ENCODE peak calls at places on chromosome 6, in nine cellular contexts. N is progenitor cell of endocrine pancreas; S is stimulated activated CD4-positive, alpha-beta T cell treated with anti-CD3 and anti-CD28 coated beads, Interleukin-2, amount 100 ng/mL, for 48 hours; Z is T-helper 22 cell; I is iPS-NIHi11; Q is activated T-helper 9 cell treated with anti-CD3 and anti-CD28 coated beads, Interleukin-2, amount 50 U/mL, for 16 hours; L is central memory CD4-positive, alpha-beta T cell; K is cardiac muscle cell; C is RWPE1. W is an unnamed sample.

GRCh38 chr6:56091159-56091869 is 156.1 kb downstream of the COL21A1 start:
- DNase-seq in N (no peak), S (no peak), Z (no peak), I (no peak), Q (no peak), L (no peak), K (peak; percentile 92), C (peak; percentile 23), W (no peak)

GRCh38 chr6:511488-512137 is 120.1 kb downstream of the IRF4 start:
- DNase-seq in N (no peak), S (no peak), Z (no peak), I (no peak), Q (no peak), L (no peak), K (no peak), C (no peak), W (no peak)

GRCh38 chr6:161418458-161418945 is 144.6 kb upstream of the AGPAT4 start:
- DNase-seq in N (peak; percentile 20), S (peak; percentile 43), Z (no peak), I (peak; percentile 57), Q (no peak), L (peak; percentile 26), K (peak; percentile 94), C (peak; percentile 39), W (no peak)

GRCh38 chr6:13248549-13248948 is 79.8 kb downstream of the TBC1D7 start:
- DNase-seq in N (no peak), S (no peak), Z (no peak), I (no peak), Q (no peak), L (no peak), K (no peak), C (no peak), W (no peak)

GRCh38 chr6:110093981-110094380 is 85.5 kb downstream of the WASF1 start:
- DNase-seq in N (no peak), S (no peak), Z (no peak), I (no peak), Q (no peak), L (no peak), K (no peak), C (peak; percentile 28), W (no peak)

GRCh38 chr6:168179133-168179532 is 100.1 kb upstream of the FRMD1 start:
- DNase-seq in N (no peak), S (no peak), Z (no peak), I (no peak), Q (no peak), L (no peak), K (no peak), C (no peak), W (no peak)

GRCh38 chr6:114291428-114291827 is 51.4 kb downstream of the HS3ST5 start:
- DNase-seq in N (no peak), S (no peak), Z (no peak), I (no peak), Q (no peak), L (no peak), K (no peak), C (no peak), W (no peak)

GRCh38 chr6:85754894-85755293 is 112.2 kb upstream of the SYNCRIP start:
- DNase-seq in N (no peak), S (no peak), Z (no peak), I (no peak), Q (no peak), L (no peak), K (no peak), C (no peak), W (no peak)

GRCh38 chr6:10591411-10592160 is 70.4 kb downstream of the GCNT2 start:
- DNase-seq in N (no peak), S (no peak), Z (no peak), I (no peak), Q (no peak), L (no peak), K (no peak), C (no peak), W (no peak)

GRCh38 chr6:163416380-163416629 is 1.8 kb downstream of the QKI start:
- DNase-seq in N (no peak), S (no peak), Z (no peak), I (no peak), Q (no peak), L (peak; percentile 29), K (no peak), C (no peak), W (no peak)

GRCh38 chr6:106799008-106799952 is 169.9 kb downstream of the QRSL1 start:
- DNase-seq in N (no peak), S (no peak), Z (no peak), I (no peak), Q (no peak), L (no peak), K (peak; percentile 38), C (peak; percentile 23), W (no peak)

GRCh38 chr6:161369339-161369738 is 95.5 kb upstream of the AGPAT4 start:
- DNase-seq in N (no peak), S (no peak), Z (no peak), I (no peak), Q (no peak), L (no peak), K (peak; percentile 93), C (peak; percentile 92), W (no peak)

GRCh38 chr6:115271001-115271400 is 789.7 kb downstream of the FRK start:
- DNase-seq in N (no peak), S (no peak), Z (no peak), I (no peak), Q (no peak), L (no peak), K (no peak), C (no peak), W (no peak)

GRCh38 chr6:45791600-45792168 is 224.0 kb downstream of the CLIC5 start:
- DNase-seq in N (no peak), S (no peak), Z (no peak), I (no peak), Q (no peak), L (no peak), K (peak; percentile 46), C (peak; percentile 30), W (no peak)

GRCh38 chr6:118103381-118104105 is 196.5 kb downstream of the SLC35F1 start:
- DNase-seq in N (no peak), S (no peak), Z (no peak), I (no peak), Q (no peak), L (no peak), K (no peak), C (no peak), W (no peak)

GRCh38 chr6:133705071-133705470 is 183.8 kb upstream of the TCF21 start:
- DNase-seq in N (no peak), S (no peak), Z (no peak), I (no peak), Q (no peak), L (no peak), K (peak; percentile 79), C (no peak), W (no peak)

GRCh38 chr6:2029130-2029794 is 216.1 kb downstream of the GMDS start:
- DNase-seq in N (no peak), S (no peak), Z (no peak), I (no peak), Q (no peak), L (no peak), K (no peak), C (peak; percentile 41), W (no peak)

GRCh38 chr6:29676981-29677601 is 3.9 kb downstream of the ZFP57 start:
- DNase-seq in N (no peak), S (no peak), Z (no peak), I (peak; percentile 54), Q (no peak), L (no peak), K (peak; percentile 49), C (peak; percentile 20), W (no peak)

GRCh38 chr6:46221221-46221793 is 50.5 kb upstream of the ENPP5 start:
- DNase-seq in N (no peak), S (no peak), Z (no peak), I (peak; percentile 56), Q (no peak), L (no peak), K (peak; percentile 58), C (peak; percentile 36), W (no peak)

GRCh38 chr6:25652007-25652515 is at the start of gene SCGN:
- DNase-seq in N (peak; percentile 69), S (peak; percentile 45), Z (no peak), I (peak; percentile 88), Q (no peak), L (no peak), K (peak; percentile 77), C (peak; percentile 67), W (peak; percentile 64)

GRCh38 chr6:154993710-154994109 is 1.4 kb upstream of the TIAM2 start:
- DNase-seq in N (no peak), S (no peak), Z (no peak), I (no peak), Q (no peak), L (no peak), K (no peak), C (no peak), W (no peak)

GRCh38 chr6:22320750-22321149 is 23.9 kb upstream of the PRL start:
- DNase-seq in N (no peak), S (no peak), Z (no peak), I (peak; percentile 24), Q (no peak), L (no peak), K (peak; percentile 72), C (peak; percentile 35), W (no peak)

GRCh38 chr6:163249651-163250101 is 164.8 kb upstream of the QKI start:
- DNase-seq in N (no peak), S (no peak), Z (no peak), I (no peak), Q (no peak), L (no peak), K (no peak), C (no peak), W (no peak)

GRCh38 chr6:36387440-36388303 is at the start of gene ETV7:
- DNase-seq in N (no peak), S (peak; percentile 22), Z (no peak), I (peak; percentile 57), Q (peak; percentile 21), L (peak; percentile 27), K (peak; percentile 30), C (peak; percentile 53), W (peak; percentile 74)

GRCh38 chr6:16747232-16748027 is 13.8 kb downstream of the ATXN1 start:
- DNase-seq in N (no peak), S (no peak), Z (no peak), I (no peak), Q (no peak), L (no peak), K (peak; percentile 74), C (peak; percentile 54), W (no peak)

GRCh38 chr6:34981951-34982350 is 92.9 kb downstream of the ANKS1A start:
- DNase-seq in N (no peak), S (no peak), Z (no peak), I (no peak), Q (no peak), L (no peak), K (peak; percentile 20), C (no peak), W (no peak)

GRCh38 chr6:13920584-13920983 is 4.2 kb upstream of the RNF182 start:
- DNase-seq in N (no peak), S (no peak), Z (no peak), I (no peak), Q (no peak), L (no peak), K (peak; percentile 15), C (no peak), W (no peak)

GRCh38 chr6:157037165-157037564 is 260.0 kb downstream of the ARID1B start:
- DNase-seq in N (no peak), S (no peak), Z (no peak), I (no peak), Q (no peak), L (no peak), K (no peak), C (no peak), W (no peak)

GRCh38 chr6:14763139-14763538 is 482.7 kb upstream of the JARID2 start:
- DNase-seq in N (no peak), S (no peak), Z (no peak), I (no peak), Q (no peak), L (no peak), K (peak; percentile 27), C (peak; percentile 76), W (no peak)

GRCh38 chr6:45631396-45631795 is 253.7 kb upstream of the SUPT3H start:
- DNase-seq in N (no peak), S (no peak), Z (no peak), I (no peak), Q (no peak), L (no peak), K (no peak), C (peak; percentile 43), W (no peak)

GRCh38 chr6:52839124-52840055 is 1.2 kb downstream of the GSTA5 start:
- DNase-seq in N (peak; percentile 22), S (peak; percentile 41), Z (peak; percentile 5), I (peak; percentile 81), Q (peak; percentile 21), L (peak; percentile 25), K (peak; percentile 75), C (peak; percentile 55), W (peak; percentile 43)

W was measured in activated naive CD8-positive, alpha-beta T cell treated with anti-CD3 and anti-CD28 coated beads, Interleukin-2, amount 10 ng/mL, durations not matched to agents 7 days and 5 days.